ENCODE peak calls at places on chromosome 3, in nine cellular contexts. W, T, S, G, C, L, E, U and R are unnamed samples.

GRCh38 chr3:120415756-120416155 is 35.0 kb downstream of the FSTL1 start:
- DNase-seq in G (no peak), L (no peak), W (no peak), C (no peak), E (no peak), U (no peak), T (no peak), S (no peak), R (no peak)

GRCh38 chr3:185824051-185824466 is 783 bp downstream of the IGF2BP2 start:
- DNase-seq in S (peak; percentile 43), T (no peak), W (no peak), E (no peak), U (peak; percentile 14), L (peak; percentile 41), C (no peak), G (peak; percentile 65), R (no peak)

GRCh38 chr3:151199569-151200438 is 3.2 kb downstream of the GPR171 start:
- DNase-seq in L (no peak), G (no peak), E (no peak), U (no peak), C (no peak), T (peak; percentile 31), W (no peak), S (no peak), R (no peak)

GRCh38 chr3:171142985-171143384 is 116.5 kb upstream of the SLC2A2 start:
- DNase-seq in L (peak; percentile 34), G (no peak), T (no peak), W (no peak), S (no peak), E (no peak), U (no peak), C (peak; percentile 76), R (no peak)

GRCh38 chr3:103181175-103181574 is 746.4 kb downstream of the ZPLD1 start:
- DNase-seq in T (no peak), W (no peak), L (no peak), E (no peak), G (no peak), S (no peak), U (no peak), C (no peak), R (no peak)

GRCh38 chr3:183692436-183692835 is 5.2 kb upstream of the YEATS2 start:
- DNase-seq in C (no peak), W (no peak), U (no peak), T (no peak), S (no peak), G (no peak), E (no peak), L (no peak), R (no peak)

GRCh38 chr3:60053518-60054265 is 1003.9 kb upstream of the CFAP20DC start:
- DNase-seq in U (no peak), E (no peak), C (peak; percentile 81), L (no peak), T (no peak), W (no peak), S (no peak), G (no peak), R (no peak)

GRCh38 chr3:184583345-184584000 is 21.9 kb downstream of the EPHB3 start:
- DNase-seq in L (no peak), G (peak; percentile 71), E (no peak), W (no peak), S (peak; percentile 69), U (no peak), C (no peak), T (no peak), R (no peak)

GRCh38 chr3:3628676-3629328 is 170.4 kb upstream of the LRRN1 start:
- DNase-seq in W (no peak), G (no peak), L (no peak), T (no peak), S (no peak), E (no peak), C (no peak), U (no peak), R (no peak)

GRCh38 chr3:23863060-23863459 is 53.7 kb downstream of the NKIRAS1 start:
- DNase-seq in E (no peak), U (no peak), L (no peak), W (no peak), G (no peak), T (no peak), C (peak; percentile 32), S (no peak), R (no peak)

GRCh38 chr3:67083277-67083676 is 85.2 kb downstream of the KBTBD8 start:
- DNase-seq in S (no peak), T (peak; percentile 71), G (no peak), W (peak; percentile 65), L (peak; percentile 5), C (no peak), E (peak; percentile 72), U (no peak), R (no peak)

GRCh38 chr3:52712291-52713212 is 6.6 kb downstream of the SPCS1 start:
- DNase-seq in U (no peak), E (no peak), S (no peak), C (no peak), T (no peak), W (no peak), G (no peak), L (no peak), R (no peak)

GRCh38 chr3:188196232-188196990 is 42.5 kb downstream of the LPP start:
- DNase-seq in U (no peak), G (no peak), S (no peak), T (no peak), L (no peak), W (no peak), C (peak; percentile 59), E (no peak), R (no peak)

DNA sequence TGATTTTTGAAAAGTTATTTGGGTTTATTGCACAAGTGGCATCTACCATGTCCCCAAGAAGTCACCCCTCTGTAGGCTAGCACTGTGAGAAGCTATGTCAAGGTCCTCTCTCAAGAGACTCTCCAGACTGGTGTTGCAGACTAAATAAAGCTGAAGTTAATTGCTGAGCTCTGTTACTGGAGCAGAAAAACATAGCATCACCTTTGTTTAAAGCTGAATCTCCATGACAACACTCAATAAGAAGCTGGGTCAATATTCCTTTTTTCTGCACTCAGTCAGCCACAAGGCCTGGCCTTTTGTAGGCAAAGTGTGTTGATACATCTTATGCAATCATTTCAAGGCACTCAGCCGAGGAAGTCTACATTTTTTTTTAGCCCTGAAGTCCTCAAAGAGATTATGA is 806.6 kb upstream of the LMCD1 start:
- DNase-seq in U (no peak), G (no peak), S (no peak), E (no peak), W (no peak), T (no peak), C (no peak), L (no peak), R (no peak)
- H3K27me3 ChIP-seq in U (no peaks in the 10 kb centered on the region), G (no peaks in the 10 kb centered on the region), S (no peaks in the 10 kb centered on the region), E (no peaks in the 10 kb centered on the region), W (no peaks in the 10 kb centered on the region), T (no peaks in the 10 kb centered on the region), C (no peaks in the 10 kb centered on the region), L (no peaks in the 10 kb centered on the region), R (no peaks in the 10 kb centered on the region)

GRCh38 chr3:149670742-149671492 is 13.1 kb upstream of the WWTR1 start:
- DNase-seq in L (no peak), W (no peak), C (no peak), T (no peak), S (no peak), E (no peak), G (peak; percentile 61), U (no peak), R (peak; percentile 74)
- H3K4me3 ChIP-seq in L (no peak overlapping the region), W (no peak overlapping the region), C (no peak overlapping the region), T (no peak overlapping the region), S (no peak overlapping the region), E (no peak overlapping the region), G (peak overlapping the region; percentile 20), U (no peak overlapping the region), R (no peak overlapping the region)

GRCh38 chr3:355622-356021 is 159.1 kb downstream of the CHL1 start:
- DNase-seq in G (no peak), L (no peak), E (peak; percentile 69), S (peak; percentile 25), C (peak; percentile 64), W (no peak), U (peak; percentile 57), T (no peak), R (no peak)

GRCh38 chr3:356947-357346 is 160.4 kb downstream of the CHL1 start:
- DNase-seq in C (peak; percentile 23), U (peak; percentile 64), E (no peak), G (no peak), L (no peak), S (no peak), W (no peak), T (no peak), R (no peak)

GRCh38 chr3:362939-363338 is 166.4 kb downstream of the CHL1 start:
- DNase-seq in U (no peak), C (no peak), W (no peak), T (no peak), S (no peak), L (no peak), G (no peak), E (no peak), R (no peak)

GRCh38 chr3:364287-364686 is 167.7 kb downstream of the CHL1 start:
- DNase-seq in E (no peak), C (no peak), T (no peak), S (no peak), G (no peak), W (no peak), L (no peak), U (no peak), R (no peak)

DNA sequence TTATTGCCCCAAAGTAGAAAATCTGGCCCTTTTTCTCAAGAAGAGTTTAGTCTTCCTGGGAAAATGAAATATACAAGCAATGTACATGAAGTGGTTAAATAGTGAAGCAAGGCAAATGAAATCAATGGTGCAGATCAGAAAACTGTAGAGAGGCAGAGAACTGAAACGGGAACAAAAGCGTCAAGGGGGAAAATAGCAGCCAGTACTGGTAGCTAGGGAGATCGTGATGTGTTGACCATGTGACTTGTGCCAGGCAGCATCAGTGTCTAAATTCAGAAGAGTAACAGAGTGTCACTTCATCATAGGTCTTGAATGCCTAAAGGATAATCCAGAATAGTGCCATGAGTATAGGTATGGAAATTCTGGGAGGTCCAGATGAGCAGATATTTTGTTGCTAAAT is 163.1 kb downstream of the CHL1 start:
- DNase-seq in W (no peak), G (no peak), S (no peak), T (no peak), U (no peak), L (no peak), E (peak; percentile 92), C (no peak), R (no peak)
- H3K9me3 ChIP-seq in W (no peaks in the 10 kb centered on the region), G (no peaks in the 10 kb centered on the region), S (no peaks in the 10 kb centered on the region), T (no peaks in the 10 kb centered on the region), U (no peaks in the 10 kb centered on the region), L (no peaks in the 10 kb centered on the region), E (no peaks in the 10 kb centered on the region), C (no peaks in the 10 kb centered on the region), R (no peaks in the 10 kb centered on the region)

DNA sequence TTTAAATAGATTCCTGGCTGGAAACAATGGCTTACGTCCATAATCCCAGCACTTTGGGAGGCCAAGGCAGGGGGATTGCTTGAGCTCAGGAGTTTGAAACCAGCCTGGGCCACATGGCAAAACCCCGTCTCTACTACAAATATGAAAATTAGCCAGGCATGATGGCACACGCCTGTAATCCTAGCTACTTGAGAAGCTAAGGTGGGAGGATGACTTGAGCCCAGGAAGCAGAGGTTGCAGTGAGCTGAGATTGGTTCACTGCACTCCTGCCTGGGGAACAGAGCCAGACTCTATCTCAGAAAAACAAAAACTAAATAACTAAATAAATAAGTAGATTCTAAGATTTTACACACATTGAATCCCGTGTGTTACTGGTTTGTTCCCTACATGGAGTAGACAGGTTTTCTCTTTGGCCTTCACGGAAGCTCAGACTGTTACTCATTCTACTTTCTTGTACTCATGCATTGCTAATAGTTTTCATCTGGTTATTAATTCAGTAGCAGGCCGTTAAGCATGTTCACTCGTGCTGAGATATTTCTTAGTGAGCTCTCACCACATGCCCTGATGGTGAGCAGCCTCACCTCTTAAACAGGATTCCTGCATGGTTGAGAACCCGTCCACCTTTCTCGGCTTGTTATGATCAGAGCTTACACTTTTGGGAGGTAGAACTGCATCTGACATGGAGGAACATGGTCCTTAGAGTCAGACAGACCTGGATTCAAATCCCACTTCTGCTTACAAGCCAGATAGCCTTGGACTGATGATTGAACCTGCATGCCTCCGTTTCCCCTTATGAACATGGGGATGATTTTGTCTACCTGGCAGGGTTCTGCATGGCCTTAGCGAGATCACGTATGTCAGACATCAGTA is 49.1 kb downstream of the CMTM7 start:
- DNase-seq in C (peak; percentile 68), E (peak; percentile 67), T (no peak), W (no peak), L (no peak), U (no peak), S (no peak), G (no peak), R (no peak)
- H3K27me3 ChIP-seq in C (no peaks in the 10 kb centered on the region), E (no peaks in the 10 kb centered on the region), T (no peaks in the 10 kb centered on the region), W (no peaks in the 10 kb centered on the region), L (peaks cover 2% of the 10 kb centered on the region), U (no peaks in the 10 kb centered on the region), S (no peaks in the 10 kb centered on the region), G (no peaks in the 10 kb centered on the region), R (no peaks in the 10 kb centered on the region)